ENCODE peak calls at places on chromosomes 4 and X, in nine cellular contexts. J, W, C, I, F, Z, A, S and Q are unnamed samples.

GRCh38 chr4:6123116-6123515 is 77.2 kb downstream of the JAKMIP1 start:
- DNase-seq in I (no peak), W (no peak), S (peak), F (no peak), A (no peak), C (no peak), Z (no peak), J (no peak), Q (no peak)

GRCh38 chr4:119314356-119314755 is 7.6 kb downstream of the FABP2 start:
- DNase-seq in W (no peak), C (peak), I (peak), S (no peak), F (peak), J (peak), Z (peak), A (no peak), Q (peak)

GRCh38 chr4:20279381-20279780 is 27.7 kb downstream of the SLIT2 start:
- DNase-seq in F (no peak), J (no peak), A (no peak), S (no peak), W (no peak), I (no peak), C (no peak), Z (no peak), Q (no peak)

GRCh38 chrX:112642349-112642748 is 37.4 kb downstream of the LHFPL1 start:
- DNase-seq in C (peak), W (peak), A (peak), J (peak), S (peak), I (peak), Z (peak), F (peak), Q (no peak)

GRCh38 chr4:65510976-65511375 is 159.3 kb downstream of the EPHA5 start:
- DNase-seq in C (no peak), S (no peak), J (peak), A (no peak), I (no peak), F (no peak), Z (no peak), W (no peak), Q (peak)

GRCh38 chr4:13483142-13484044 is 747 bp downstream of the RAB28 start:
- DNase-seq in Z (peak), J (peak), F (peak), I (peak), C (peak), S (peak), A (peak), W (peak), Q (peak)

GRCh38 chr4:22345678-22346077 is 170.2 kb downstream of the ADGRA3 start:
- DNase-seq in Z (no peak), W (no peak), C (no peak), I (no peak), S (no peak), A (no peak), J (no peak), F (no peak), Q (no peak)

GRCh38 chr4:24032371-24032989 is 142.6 kb upstream of the PPARGC1A start:
- DNase-seq in W (peak), I (peak), F (no peak), S (peak), C (no peak), J (peak), Z (no peak), A (no peak), Q (no peak)

GRCh38 chr4:152983774-152984411 is 47.8 kb downstream of the FHDC1 start:
- DNase-seq in J (peak), F (no peak), Z (no peak), A (peak), I (no peak), S (no peak), C (no peak), W (no peak), Q (peak)

GRCh38 chr4:29295280-29295679 is 1424.9 kb upstream of the PCDH7 start:
- DNase-seq in J (no peak), W (no peak), A (no peak), S (no peak), C (no peak), F (no peak), Z (no peak), I (no peak), Q (no peak)

GRCh38 chr4:3770323-3771166 is 4.4 kb downstream of the ADRA2C start:
- DNase-seq in J (no peak), F (no peak), Z (no peak), S (no peak), C (no peak), A (no peak), I (no peak), W (no peak), Q (no peak)

GRCh38 chr4:125983168-125983567 is 668.4 kb downstream of the FAT4 start:
- DNase-seq in W (no peak), A (no peak), Z (no peak), I (no peak), F (no peak), C (no peak), S (no peak), J (no peak), Q (no peak)

GRCh38 chr4:125702406-125702805 is 387.7 kb downstream of the FAT4 start:
- DNase-seq in J (peak), A (no peak), Z (no peak), W (no peak), I (no peak), C (no peak), F (no peak), S (no peak), Q (no peak)

GRCh38 chr4:156052116-156052515 is 98.5 kb upstream of the CTSO start:
- DNase-seq in J (no peak), Z (no peak), W (no peak), S (no peak), A (no peak), I (no peak), C (no peak), F (no peak), Q (no peak)

GRCh38 chrX:37905436-37906147 is 58.2 kb upstream of the DYNLT3 start:
- DNase-seq in J (peak), S (peak), W (peak), Z (peak), A (no peak), C (no peak), F (peak), I (no peak), Q (no peak)

GRCh38 chr4:168480991-168481588 is 798 bp upstream of the DDX60L start:
- DNase-seq in A (peak), F (no peak), I (peak), Z (peak), C (no peak), W (peak), S (no peak), J (peak), Q (no peak)

GRCh38 chr4:152063301-152064235 is 302.8 kb upstream of the GATB start:
- DNase-seq in I (no peak), F (peak), A (no peak), S (peak), W (no peak), C (no peak), Z (peak), J (no peak), Q (no peak)

GRCh38 chr4:101967697-101968346 is 177.3 kb downstream of the BANK1 start:
- DNase-seq in A (no peak), C (no peak), F (no peak), W (peak), S (no peak), J (peak), Z (no peak), I (no peak), Q (no peak)

GRCh38 chr4:166091914-166092510 is 219.0 kb downstream of the TLL1 start:
- DNase-seq in I (peak), A (no peak), J (peak), W (no peak), S (no peak), F (peak), C (peak), Z (no peak), Q (no peak)

GRCh38 chrX:42748067-42748850 is 29.7 kb downstream of the PPP1R2C start:
- DNase-seq in C (no peak), I (no peak), J (peak), Z (no peak), A (no peak), S (no peak), F (no peak), W (no peak), Q (no peak)

GRCh38 chrX:1945879-1946278 is 331.0 kb downstream of the ASMT start:
- DNase-seq in F (no peak), A (no peak), S (no peak), W (no peak), I (no peak), C (no peak), Z (peak), J (no peak), Q (no peak)

GRCh38 chrX:50157545-50158125 is 43.2 kb downstream of the AKAP4 start:
- DNase-seq in W (peak), S (no peak), A (no peak), C (no peak), Z (no peak), J (peak), I (no peak), F (no peak), Q (no peak)

GRCh38 chr4:118817178-118817930 is 18.6 kb downstream of the SEC24D start:
- DNase-seq in A (no peak), F (no peak), J (no peak), W (no peak), I (no peak), Z (no peak), C (no peak), S (no peak), Q (no peak)

GRCh38 chrX:119374736-119375135 is 24.4 kb upstream of the SLC25A43 start:
- DNase-seq in I (no peak), W (no peak), F (no peak), Z (no peak), J (peak), A (no peak), S (no peak), C (no peak), Q (no peak)

GRCh38 chrX:149630681-149631292 is 805 bp downstream of the TMEM185A start:
- DNase-seq in I (no peak), A (peak), S (no peak), J (peak), F (no peak), C (no peak), Z (no peak), W (peak), Q (no peak)

GRCh38 chr4:119212964-119213606 is 572 bp downstream of the USP53 start:
- DNase-seq in W (peak), C (peak), A (no peak), J (peak), Z (peak), S (peak), I (no peak), F (peak), Q (peak)

GRCh38 chrX:153635788-153636668 is 11.0 kb upstream of the DUSP9 start:
- DNase-seq in W (peak), J (peak), S (no peak), F (no peak), Z (peak), A (no peak), C (no peak), I (peak), Q (no peak)

GRCh38 chr4:153218961-153219360 is 14.7 kb downstream of the TRIM2 start:
- DNase-seq in W (peak), J (no peak), S (no peak), I (no peak), Z (no peak), C (no peak), F (no peak), A (no peak), Q (no peak)